ENCODE peak calls at places on chromosome 18, in seven cellular contexts. D, B, K, Z, U, Y and T are unnamed samples.

GRCh38 chr18:23864620-23865019 is 149.9 kb upstream of the TTC39C start:
- DNase-seq in D (no peak), B (no peak), K (no peak), Z (peak; percentile 23), U (no peak), Y (no peak), T (no peak)

GRCh38 chr18:79801641-79802040 is 3.9 kb downstream of the KCNG2 start:
- DNase-seq in D (no peak), B (no peak), K (no peak), Z (no peak), U (no peak), Y (no peak), T (no peak)

GRCh38 chr18:51417643-51418483 is 220.4 kb upstream of the MEX3C start:
- DNase-seq in D (no peak), B (no peak), K (no peak), Z (no peak), U (no peak), Y (no peak), T (no peak)

GRCh38 chr18:32389868-32390267 is 80.8 kb downstream of the GAREM1 start:
- DNase-seq in D (no peak), B (no peak), K (no peak), Z (peak; percentile 24), U (no peak), Y (peak; percentile 64), T (no peak)

GRCh38 chr18:697771-698170 is 14.7 kb downstream of the ENOSF1 start:
- DNase-seq in D (no peak), B (no peak), K (no peak), Z (no peak), U (no peak), Y (no peak), T (no peak)

GRCh38 chr18:72727038-72727690 is 140.6 kb downstream of the NETO1 start:
- DNase-seq in D (no peak), B (no peak), K (no peak), Z (peak; percentile 10), U (no peak), Y (no peak), T (no peak)

GRCh38 chr18:49846263-49846662 is 32.9 kb upstream of the ACAA2 start:
- DNase-seq in D (no peak), B (peak; percentile 49), K (no peak), Z (no peak), U (no peak), Y (no peak), T (peak; percentile 35)

GRCh38 chr18:61870151-61870550 is 22.7 kb downstream of the RNF152 start:
- DNase-seq in D (no peak), B (peak; percentile 17), K (no peak), Z (no peak), U (no peak), Y (no peak), T (peak; percentile 52)

GRCh38 chr18:44170208-44170880 is 510.3 kb upstream of the SETBP1 start:
- DNase-seq in D (no peak), B (peak; percentile 17), K (no peak), Z (no peak), U (no peak), Y (no peak), T (peak; percentile 7)

GRCh38 chr18:66838340-66838987 is 234.6 kb upstream of the CDH19 start:
- DNase-seq in D (no peak), B (no peak), K (no peak), Z (no peak), U (no peak), Y (peak; percentile 25), T (no peak)

GRCh38 chr18:10379511-10379910 is 74.9 kb upstream of the APCDD1 start:
- DNase-seq in D (no peak), B (no peak), K (no peak), Z (no peak), U (no peak), Y (no peak), T (no peak)

GRCh38 chr18:8705280-8705940 is at the start of gene MTCL1:
- DNase-seq in D (no peak), B (peak; percentile 45), K (peak; percentile 31), Z (peak; percentile 79), U (no peak), Y (no peak), T (no peak)

GRCh38 chr18:8952796-8953760 is 149.4 kb upstream of the NDUFV2 start:
- DNase-seq in D (no peak), B (peak; percentile 88), K (no peak), Z (no peak), U (no peak), Y (no peak), T (peak; percentile 89)

GRCh38 chr18:77249583-77250500 is at the start of gene GALR1:
- DNase-seq in D (no peak), B (no peak), K (no peak), Z (no peak), U (no peak), Y (no peak), T (no peak)

GRCh38 chr18:34767601-34768027 is 57.5 kb downstream of the DTNA start:
- DNase-seq in D (no peak), B (peak; percentile 73), K (no peak), Z (no peak), U (no peak), Y (no peak), T (peak; percentile 84)

GRCh38 chr18:24937624-24938285 is 414.2 kb downstream of the ZNF521 start:
- DNase-seq in D (no peak), B (no peak), K (no peak), Z (peak; percentile 51), U (peak; percentile 49), Y (no peak), T (no peak)

GRCh38 chr18:70154591-70155194 is 50.8 kb downstream of the RTTN start:
- DNase-seq in D (no peak), B (peak; percentile 61), K (no peak), Z (no peak), U (no peak), Y (no peak), T (peak; percentile 97)

GRCh38 chr18:38751897-38752296 is 1186.3 kb upstream of the CELF4 start:
- DNase-seq in D (no peak), B (no peak), K (no peak), Z (no peak), U (no peak), Y (no peak), T (no peak)